ENCODE peak calls at places on chromosomes 4 and X, in six cellular contexts. D is fibroblast of lung; Y is breast epithelium; S is K562; E is CD8-positive, alpha-beta T cell; L is thyroid gland. V is an unnamed sample.
A peak's percentile ranks its signal among the peaks of the same experiment; 100 is the strongest.

GRCh38 chrX:71067079-71067478 is 1.1 kb downstream of the SNX12 start:
- DNase-seq in S (no peak), L (no peak), Y (no peak), D (no peak), E (no peak), V (no peak)

GRCh38 chrX:109848451-109849050 is 115.5 kb upstream of the ACSL4 start:
- DNase-seq in L (no peak), E (no peak), S (peak; percentile 32), Y (no peak), D (no peak), V (peak; percentile 33)

GRCh38 chr4:110480031-110480549 is 4.1 kb downstream of the ENPEP start:
- DNase-seq in D (peak; percentile 99), L (no peak), S (no peak), E (no peak), Y (no peak), V (no peak)

GRCh38 chr4:127685292-127685691 is 44.9 kb upstream of the SLC25A31 start:
- DNase-seq in L (no peak), S (no peak), D (no peak), E (no peak), Y (no peak), V (no peak)

GRCh38 chr4:67983333-67983732 is 20.0 kb upstream of the TMPRSS11A start:
- DNase-seq in S (no peak), E (no peak), D (no peak), L (no peak), Y (no peak), V (no peak)

GRCh38 chrX:9765737-9766098 is at the start of gene GPR143:
- DNase-seq in E (no peak), S (no peak), L (peak; percentile 27), Y (no peak), D (no peak), V (no peak)

GRCh38 chr4:53712326-53712725 is 121.0 kb upstream of the LNX1 start:
- DNase-seq in D (no peak), L (peak; percentile 40), S (no peak), E (no peak), Y (no peak), V (no peak)

GRCh38 chr4:139085141-139085540 is 69.6 kb downstream of the NOCT start:
- DNase-seq in S (no peak), Y (no peak), D (peak; percentile 48), E (no peak), L (no peak), V (no peak)

GRCh38 chr4:74258949-74259348 is 49.3 kb upstream of the EPGN start:
- DNase-seq in S (peak; percentile 8), L (peak; percentile 53), E (no peak), D (peak; percentile 47), Y (no peak), V (no peak)

GRCh38 chr4:184331155-184331995 is 113.7 kb upstream of the ENPP6 start:
- DNase-seq in Y (peak; percentile 82), S (no peak), D (peak; percentile 12), E (no peak), L (peak; percentile 92), V (no peak)

GRCh38 chrX:18617351-18617750 is 54.6 kb downstream of the RS1 start:
- DNase-seq in D (peak; percentile 61), E (no peak), L (no peak), S (no peak), Y (no peak), V (no peak)

GRCh38 chr4:76784237-76784636 is 113.7 kb downstream of the SOWAHB start:
- DNase-seq in Y (no peak), E (no peak), D (peak; percentile 7), S (peak; percentile 30), L (no peak), V (no peak)

GRCh38 chrX:9940397-9940796 is 26.8 kb upstream of the CLDN34 start:
- DNase-seq in D (peak; percentile 60), S (no peak), E (no peak), Y (no peak), L (no peak), V (no peak)

GRCh38 chr4:127623755-127624087 is 9.0 kb upstream of the INTU start:
- DNase-seq in E (no peak), S (no peak), D (peak; percentile 48), L (peak; percentile 60), Y (no peak), V (peak; percentile 1)

GRCh38 chrX:136319600-136319999 is 18.8 kb downstream of the ADGRG4 start:
- DNase-seq in L (no peak), Y (no peak), S (no peak), D (no peak), E (no peak), V (no peak)

GRCh38 chr4:37631551-37631950 is 54.6 kb downstream of the RELL1 start:
- DNase-seq in S (no peak), E (no peak), D (peak; percentile 73), Y (peak; percentile 81), L (peak; percentile 81), V (no peak)

GRCh38 chr4:25351777-25352421 is 25.2 kb upstream of the ANAPC4 start:
- DNase-seq in L (no peak), D (no peak), Y (no peak), S (no peak), E (no peak), V (no peak)

GRCh38 chrX:41870719-41871151 is 52.6 kb downstream of the CASK start:
- DNase-seq in E (no peak), S (no peak), D (no peak), Y (no peak), L (peak; percentile 2), V (no peak)

GRCh38 chr4:127856485-127857447 is 23.9 kb upstream of the PLK4 start:
- DNase-seq in Y (no peak), L (peak; percentile 21), E (no peak), D (peak; percentile 92), S (no peak), V (peak; percentile 52)

GRCh38 chr4:168558587-168558986 is 61.7 kb downstream of the PALLD start:
- DNase-seq in Y (no peak), L (no peak), E (no peak), D (no peak), S (no peak), V (no peak)

GRCh38 chrX:107483976-107484726 is 34.7 kb downstream of the FRMPD3 start:
- DNase-seq in E (no peak), D (peak; percentile 15), Y (no peak), S (peak; percentile 41), L (peak; percentile 56), V (peak; percentile 40)

GRCh38 chr4:8762356-8762755 is 109.3 kb downstream of the HMX1 start:
- DNase-seq in S (no peak), L (no peak), Y (no peak), D (no peak), E (no peak), V (no peak)

GRCh38 chr4:67713531-67714247 is 12.7 kb upstream of the UBA6 start:
- DNase-seq in L (peak; percentile 17), S (peak; percentile 56), Y (no peak), E (no peak), D (peak; percentile 17), V (no peak)

GRCh38 chrX:23907106-23907495 is 637 bp downstream of the APOO start:
- DNase-seq in L (no peak), Y (no peak), D (no peak), E (no peak), S (peak; percentile 33), V (no peak)
- H3K4me3 ChIP-seq in L (peak overlapping the region; percentile 39), Y (peak overlapping the region; percentile 62), D (peak overlapping the region; percentile 55), E (peak overlapping the region; percentile 71), S (peak overlapping the region; percentile 81), V (peak overlapping the region; percentile 73)

GRCh38 chrX:113982766-113983165 is 601.1 kb upstream of the HTR2C start:
- DNase-seq in S (no peak), Y (no peak), E (no peak), L (no peak), D (no peak), V (no peak)
- H3K27me3 ChIP-seq in S (no peaks in the 10 kb centered on the region), Y (no peaks in the 10 kb centered on the region), E (no peaks in the 10 kb centered on the region), L (no peaks in the 10 kb centered on the region), D (no peaks in the 10 kb centered on the region), V (no peaks in the 10 kb centered on the region)

DNA sequence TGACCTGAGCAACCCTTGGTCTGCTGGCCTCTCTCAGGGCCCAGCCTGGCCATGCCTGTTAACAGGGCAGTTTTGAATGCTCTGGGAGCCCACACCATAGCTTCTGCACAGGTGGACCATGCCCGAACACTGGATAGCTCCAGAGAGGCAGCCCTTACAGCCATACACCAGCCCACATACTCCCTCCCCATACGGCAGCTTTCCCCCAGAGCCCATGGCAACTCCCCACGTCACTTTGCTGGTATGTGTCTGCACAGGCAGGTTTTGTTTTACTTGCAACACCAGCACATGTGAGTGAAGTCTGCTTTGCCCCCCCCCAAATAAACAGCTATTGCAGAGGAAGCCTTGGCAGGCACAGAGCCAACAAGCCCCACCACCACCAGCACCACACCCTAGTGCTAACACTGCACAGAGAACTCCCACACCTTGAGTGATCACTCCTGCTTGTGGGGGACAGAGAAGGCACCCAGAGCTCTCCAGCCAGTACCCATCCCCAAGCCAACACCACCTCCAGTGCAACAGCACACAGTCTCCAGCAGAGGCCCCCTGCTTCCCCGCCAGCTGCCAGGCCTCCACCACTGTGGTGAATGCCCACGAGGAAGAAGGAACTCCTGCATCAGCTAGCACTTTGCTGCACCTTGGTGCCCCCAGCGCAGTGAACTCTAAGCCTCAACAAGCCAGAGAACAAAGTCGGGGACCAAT is 87.3 kb downstream of the STPG2 start:
- DNase-seq in S (no peak), E (no peak), D (no peak), Y (no peak), L (no peak), V (no peak)
- TF ChIP-seq CTCF in S (no peak), E (no peak), D (no peak), Y (no peak), L (no peak), V (no peak)

GRCh38 chrX:131827935-131828334 is 195.2 kb upstream of the STK26 start:
- DNase-seq in Y (no peak), L (no peak), D (no peak), E (peak; percentile 29), S (peak; percentile 59), V (peak; percentile 33)
- H3K4me3 ChIP-seq in Y (no peak overlapping the region), L (no peak overlapping the region), D (no peak overlapping the region), E (no peak overlapping the region), S (peak overlapping the region; percentile 53), V (no peak overlapping the region)

GRCh38 chrX:48834383-48834709 is 1.1 kb downstream of the PCSK1N start:
- DNase-seq in L (no peak), D (no peak), S (no peak), E (no peak), Y (no peak), V (no peak)

GRCh38 chrX:48831909-48832291 is 3.5 kb downstream of the PCSK1N start:
- DNase-seq in E (no peak), D (no peak), S (no peak), Y (no peak), L (no peak), V (no peak)

GRCh38 chrX:48835524-48836329 is at the start of gene PCSK1N:
- DNase-seq in Y (no peak), L (no peak), S (no peak), D (no peak), E (peak; percentile 34), V (no peak)

GRCh38 chrX:48831136-48831908 is 4.1 kb downstream of the PCSK1N start:
- DNase-seq in Y (no peak), S (no peak), E (no peak), D (no peak), L (no peak), V (no peak)

DNA sequence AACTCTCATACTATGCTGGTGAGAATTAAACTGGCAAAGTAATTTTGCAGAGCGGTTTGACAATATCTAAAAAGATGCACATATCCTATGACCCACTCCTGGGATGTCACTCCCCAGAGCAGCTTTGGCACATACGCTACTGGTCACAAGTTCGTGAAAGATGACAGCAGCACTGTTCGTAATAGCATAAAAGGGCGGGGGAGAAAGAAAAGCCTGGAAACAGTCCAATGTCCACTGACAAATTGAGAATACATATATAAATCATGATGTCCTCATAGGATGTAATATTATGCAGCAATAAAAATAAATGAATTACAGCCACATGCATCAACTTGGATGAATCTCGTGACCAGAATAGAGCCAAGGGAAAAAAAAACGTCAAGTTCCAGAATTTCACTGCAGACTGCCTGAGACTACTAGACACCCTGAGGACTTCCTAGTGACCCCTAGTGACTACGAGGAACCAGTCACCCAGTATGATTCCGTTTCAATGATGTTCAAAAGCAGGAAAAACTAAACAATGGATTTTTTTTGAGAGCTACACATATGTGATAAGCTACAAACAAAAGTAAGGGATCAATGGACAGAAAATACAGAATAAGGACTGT is 1.8 kb downstream of the PCSK1N start:
- DNase-seq in S (peak; percentile 41), E (no peak), L (no peak), Y (no peak), D (peak; percentile 7), V (no peak)
- H3K27me3 ChIP-seq in S (no peaks in the 10 kb centered on the region), E (no peaks in the 10 kb centered on the region), L (no peaks in the 10 kb centered on the region), Y (no peaks in the 10 kb centered on the region), D (peaks cover 21% of the 10 kb centered on the region), V (no peaks in the 10 kb centered on the region)

V was measured in GM06990.